ENCODE peak calls at places on chromosomes 2 and 18, in seven cellular contexts. Q is lower lobe of right lung, Y is endothelial cell of umbilical vein, A is psoas muscle, L is uterus, D is transverse colon, U is gastrocnemius medialis. N is an unnamed sample. For H3K4me1, the result is how much of the 10 kb centered on the place peaks cover.

GRCh38 chr2:191631754-191632153 is 46.2 kb upstream of the NABP1 start:
- DNase-seq in U (no peak), L (no peak), Q (peak), D (peak), A (peak), Y (no peak), N (peak)

GRCh38 chr2:52916976-52917375 is 850.6 kb upstream of the CHAC2 start:
- DNase-seq in D (no peak), Q (no peak), Y (peak), A (no peak), U (no peak), L (no peak), N (no peak)

GRCh38 chr2:109331864-109332848 is 203.2 kb downstream of the SH3RF3 start:
- DNase-seq in D (peak), L (peak), U (peak), A (peak), Y (peak), Q (peak), N (peak)

GRCh38 chr2:1886405-1886992 is 142.2 kb upstream of the PXDN start:
- DNase-seq in A (peak), L (peak), Y (peak), U (no peak), D (peak), Q (peak), N (peak)

GRCh38 chr2:236749346-236749745 is 179.7 kb downstream of the ACKR3 start:
- DNase-seq in A (no peak), L (no peak), D (no peak), U (no peak), Q (no peak), Y (no peak), N (peak)

GRCh38 chr2:30217644-30218361 is 13.5 kb upstream of the LBH start:
- DNase-seq in D (peak), Y (no peak), U (no peak), A (no peak), Q (peak), L (no peak), N (no peak)

GRCh38 chr18:28357785-28358401 is 181.0 kb upstream of the CDH2 start:
- DNase-seq in Y (no peak), D (no peak), U (no peak), L (no peak), Q (no peak), A (no peak), N (no peak)

GRCh38 chr2:33304032-33304864 is 172.2 kb upstream of the RASGRP3 start:
- DNase-seq in Y (peak), Q (no peak), D (no peak), L (no peak), A (no peak), U (no peak), N (no peak)

GRCh38 chr2:72949642-72950041 is 32.3 kb downstream of the EMX1 start:
- DNase-seq in U (no peak), L (no peak), Q (no peak), Y (no peak), D (no peak), A (no peak), N (no peak)

GRCh38 chr2:167484875-167485274 is 596.6 kb downstream of the XIRP2 start:
- DNase-seq in Y (no peak), D (no peak), L (no peak), U (no peak), A (no peak), Q (no peak), N (no peak)

GRCh38 chr2:120488531-120488930 is 142.6 kb downstream of the INHBB start:
- DNase-seq in A (no peak), Q (no peak), Y (no peak), L (no peak), U (no peak), D (no peak), N (no peak)

GRCh38 chr2:221477697-221478096 is 94.4 kb downstream of the EPHA4 start:
- DNase-seq in U (no peak), Q (no peak), Y (no peak), A (no peak), D (no peak), L (no peak), N (peak)

GRCh38 chr2:41498791-41499190 is 549.0 kb upstream of the PKDCC start:
- DNase-seq in Q (no peak), U (no peak), A (no peak), L (no peak), Y (no peak), D (no peak), N (peak)

GRCh38 chr2:224085246-224085645 is 46.2 kb upstream of the SERPINE2 start:
- DNase-seq in A (no peak), Y (no peak), Q (no peak), U (no peak), D (no peak), L (no peak), N (peak)

GRCh38 chr18:36199691-36200295 is 12.5 kb downstream of the MOCOS start:
- DNase-seq in Y (no peak), D (no peak), Q (no peak), A (no peak), L (no peak), U (no peak), N (no peak)

GRCh38 chr2:52955079-52955478 is 812.5 kb upstream of the CHAC2 start:
- DNase-seq in D (no peak), Q (no peak), A (no peak), U (no peak), Y (no peak), L (no peak), N (no peak)

GRCh38 chr2:130318906-130319305 is 23.8 kb upstream of the IMP4 start:
- DNase-seq in A (no peak), Q (no peak), L (no peak), Y (no peak), U (no peak), D (no peak), N (no peak)

GRCh38 chr2:156333274-156333950 is 891 bp upstream of the NR4A2 start:
- DNase-seq in D (no peak), L (no peak), U (no peak), Y (no peak), Q (peak), A (no peak), N (no peak)

GRCh38 chr2:25286025-25286400 is 55.7 kb downstream of the DNMT3A start:
- DNase-seq in D (peak), U (no peak), L (no peak), Q (peak), A (no peak), Y (peak), N (no peak)

GRCh38 chr2:219423656-219424378 is 5.6 kb downstream of the DES start:
- DNase-seq in D (no peak), L (peak), U (no peak), A (no peak), Y (no peak), Q (no peak), N (no peak)

GRCh38 chr18:38415811-38416210 is 850.2 kb upstream of the CELF4 start:
- DNase-seq in D (no peak), Q (no peak), Y (no peak), L (no peak), U (no peak), A (no peak), N (no peak)

GRCh38 chr18:31042068-31042390 is 513 bp downstream of the DSC3 start:
- DNase-seq in L (no peak), Q (no peak), U (no peak), Y (no peak), D (no peak), A (no peak), N (no peak)

GRCh38 chr18:44079602-44080001 is 601.1 kb upstream of the SETBP1 start:
- DNase-seq in U (no peak), L (no peak), D (no peak), Q (no peak), A (no peak), Y (peak), N (peak)

GRCh38 chr18:59432796-59433195 is 73.7 kb upstream of the LMAN1 start:
- DNase-seq in D (no peak), L (no peak), U (no peak), A (no peak), Y (no peak), Q (no peak), N (peak)

GRCh38 chr2:232937278-232937906 is 67.3 kb downstream of the SNORC start:
- DNase-seq in U (no peak), Y (no peak), Q (no peak), A (no peak), L (no peak), D (no peak), N (peak)

GRCh38 chr2:163681765-163682164 is 54.0 kb downstream of the FIGN start:
- DNase-seq in U (peak), A (no peak), D (no peak), Y (peak), Q (no peak), L (peak), N (no peak)

GRCh38 chr2:202566286-202566685 is 68.5 kb upstream of the FAM117B start:
- DNase-seq in Y (no peak), U (no peak), L (no peak), A (no peak), Q (no peak), D (no peak), N (peak)

GRCh38 chr2:207695293-207695692 is 16.1 kb upstream of the CCNYL1 start:
- DNase-seq in U (no peak), Q (no peak), Y (no peak), L (no peak), A (no peak), D (no peak), N (no peak)

GRCh38 chr2:207995887-207996286 is 29.4 kb downstream of the PLEKHM3 start:
- DNase-seq in A (no peak), Y (no peak), D (no peak), U (no peak), Q (no peak), L (no peak), N (peak)

GRCh38 chr2:191894681-191895147 is 47.8 kb upstream of the CAVIN2 start:
- DNase-seq in U (no peak), A (no peak), Q (no peak), L (no peak), D (no peak), Y (peak), N (peak)

GRCh38 chr18:23822590-23823385 is 133.5 kb downstream of the LAMA3 start:
- DNase-seq in L (no peak), Y (no peak), A (no peak), D (no peak), U (no peak), Q (no peak), N (peak)

GRCh38 chr2:62304429-62305417 is 108.8 kb downstream of the B3GNT2 start:
- DNase-seq in Y (peak), L (peak), D (peak), U (peak), A (peak), Q (peak), N (peak)

GRCh38 chr2:145006957-145007672 is 487.2 kb upstream of the ZEB2 start:
- DNase-seq in L (no peak), Y (peak), A (peak), D (no peak), U (peak), Q (no peak), N (peak)

GRCh38 chr2:157868993-157869392 is 7.1 kb downstream of the ACVR1 start:
- DNase-seq in Q (no peak), Y (peak), A (no peak), L (no peak), U (no peak), D (no peak), N (no peak)

GRCh38 chr18:35942133-35942532 is 30.3 kb upstream of the RMP24 start:
- DNase-seq in L (no peak), U (no peak), Y (no peak), D (no peak), A (no peak), Q (no peak), N (no peak)

GRCh38 chr2:232959139-232959538 is 53.9 kb downstream of the NGEF start:
- DNase-seq in Y (no peak), U (no peak), D (no peak), L (no peak), Q (no peak), A (no peak), N (no peak)

GRCh38 chr2:224008702-224009261 is 30.3 kb downstream of the SERPINE2 start:
- DNase-seq in Q (no peak), Y (no peak), D (peak), L (no peak), U (no peak), A (no peak), N (no peak)

GRCh38 chr2:177245010-177245422 is 19.5 kb downstream of the NFE2L2 start:
- DNase-seq in A (no peak), D (no peak), Q (no peak), L (no peak), Y (peak), U (no peak), N (peak)

DNA sequence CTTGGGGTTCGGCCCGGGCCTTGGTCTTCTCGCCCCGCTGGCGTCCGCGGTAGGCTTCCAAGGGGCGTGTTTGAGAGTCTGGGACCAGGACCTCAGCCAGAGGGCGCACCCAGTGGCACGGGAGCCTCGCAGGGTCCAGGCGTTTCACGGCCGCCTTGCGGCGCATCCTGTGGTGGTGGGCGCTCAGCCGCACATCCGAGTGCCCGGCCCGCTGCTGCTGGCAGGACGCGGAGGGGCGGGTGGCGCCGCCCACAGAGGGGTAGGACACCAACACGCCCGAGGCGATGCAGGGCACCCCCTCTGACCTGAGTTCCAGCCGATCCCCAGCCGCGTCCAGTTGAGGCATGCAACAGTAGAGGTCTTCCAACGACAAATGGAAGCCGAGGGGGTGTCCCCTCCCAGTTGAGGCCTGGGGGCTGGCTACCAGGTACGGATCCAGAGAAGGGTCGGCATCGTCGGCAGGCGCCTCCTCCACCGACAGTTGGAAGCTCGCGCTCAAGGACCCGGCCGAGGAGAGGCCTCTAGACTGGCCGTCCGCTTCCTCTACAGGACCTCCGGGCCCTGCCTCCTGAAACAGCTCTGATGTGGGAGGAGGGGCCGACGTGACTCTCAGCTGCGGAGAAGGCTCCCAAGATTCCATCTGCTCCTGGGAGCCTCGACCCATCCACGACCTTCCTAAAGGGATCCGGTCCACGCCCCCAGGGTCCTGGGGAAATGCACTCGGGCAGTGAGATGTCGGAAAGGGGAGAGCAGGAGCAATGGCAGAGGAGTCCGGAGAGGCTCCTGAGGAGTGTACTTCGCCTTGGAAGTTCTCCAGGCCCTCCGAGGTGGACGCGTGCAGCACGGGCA is 6.3 kb downstream of the C2orf81 start:
- DNase-seq in D (peak), Y (peak), L (peak), Q (peak), U (no peak), A (peak), N (no peak)
- H3K4me3 ChIP-seq in D (peak), Y (peak), L (peak), Q (peak), U (peak), A (peak), N (peak)

DNA sequence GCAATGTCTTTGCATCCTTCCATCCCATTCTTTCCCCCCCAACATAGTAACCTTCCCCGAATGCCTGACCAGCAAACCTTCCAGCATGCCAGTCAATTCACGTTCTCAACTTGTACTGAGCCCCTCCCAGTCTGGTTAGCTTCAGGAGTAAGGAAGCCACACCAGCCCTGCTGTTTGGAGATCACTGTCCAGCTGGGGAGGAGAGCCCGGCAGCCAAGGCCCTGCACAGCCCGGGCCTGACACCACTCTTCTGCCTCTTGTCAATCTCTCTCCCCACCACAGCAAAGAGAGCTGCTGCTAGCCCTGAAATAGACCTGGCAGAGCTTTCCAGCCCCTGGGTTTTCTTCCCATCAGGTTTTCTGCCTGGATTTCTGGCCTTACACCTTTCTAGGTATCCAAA is 185.8 kb upstream of the ID2 start:
- DNase-seq in Q (no peak), Y (no peak), U (no peak), A (no peak), D (no peak), L (no peak), N (no peak)
- H3K4me1 ChIP-seq in Q (under half), Y (under half), U (under half), A (under half), D (half or more), L (under half), N (under half)

GRCh38 chr18:56627991-56628390 is 10.4 kb downstream of the TXNL1 start:
- DNase-seq in U (no peak), Y (no peak), L (no peak), A (no peak), D (no peak), Q (no peak), N (no peak)
- H3K4me3 ChIP-seq in U (no peak), Y (no peak), L (no peak), A (no peak), D (no peak), Q (no peak), N (no peak)

GRCh38 chr2:43045866-43046265 is 180.5 kb downstream of the ZFP36L2 start:
- DNase-seq in L (no peak), D (no peak), A (no peak), Q (no peak), U (no peak), Y (no peak), N (no peak)
- H3K4me1 ChIP-seq in L (under half), D (under half), A (under half), Q (under half), U (under half), Y (half or more), N (under half)

DNA sequence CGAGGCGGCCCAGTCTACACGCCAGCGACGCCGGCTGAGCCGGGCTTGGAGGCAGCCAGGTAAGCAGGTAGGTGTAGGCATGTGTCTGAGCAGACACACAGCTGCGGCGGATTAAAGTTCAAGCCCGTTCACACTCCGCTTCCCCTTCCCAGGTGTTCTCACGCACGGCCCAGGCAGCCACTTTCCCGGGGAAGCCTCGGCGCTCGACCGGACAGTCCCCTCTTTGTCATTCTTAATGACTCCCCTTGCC is 367 bp downstream of the TGFA start:
- DNase-seq in L (no peak), A (no peak), Q (no peak), U (no peak), Y (no peak), D (peak), N (no peak)
- H3K4me3 ChIP-seq in L (peak), A (peak), Q (peak), U (peak), Y (peak), D (peak), N (peak)

DNA sequence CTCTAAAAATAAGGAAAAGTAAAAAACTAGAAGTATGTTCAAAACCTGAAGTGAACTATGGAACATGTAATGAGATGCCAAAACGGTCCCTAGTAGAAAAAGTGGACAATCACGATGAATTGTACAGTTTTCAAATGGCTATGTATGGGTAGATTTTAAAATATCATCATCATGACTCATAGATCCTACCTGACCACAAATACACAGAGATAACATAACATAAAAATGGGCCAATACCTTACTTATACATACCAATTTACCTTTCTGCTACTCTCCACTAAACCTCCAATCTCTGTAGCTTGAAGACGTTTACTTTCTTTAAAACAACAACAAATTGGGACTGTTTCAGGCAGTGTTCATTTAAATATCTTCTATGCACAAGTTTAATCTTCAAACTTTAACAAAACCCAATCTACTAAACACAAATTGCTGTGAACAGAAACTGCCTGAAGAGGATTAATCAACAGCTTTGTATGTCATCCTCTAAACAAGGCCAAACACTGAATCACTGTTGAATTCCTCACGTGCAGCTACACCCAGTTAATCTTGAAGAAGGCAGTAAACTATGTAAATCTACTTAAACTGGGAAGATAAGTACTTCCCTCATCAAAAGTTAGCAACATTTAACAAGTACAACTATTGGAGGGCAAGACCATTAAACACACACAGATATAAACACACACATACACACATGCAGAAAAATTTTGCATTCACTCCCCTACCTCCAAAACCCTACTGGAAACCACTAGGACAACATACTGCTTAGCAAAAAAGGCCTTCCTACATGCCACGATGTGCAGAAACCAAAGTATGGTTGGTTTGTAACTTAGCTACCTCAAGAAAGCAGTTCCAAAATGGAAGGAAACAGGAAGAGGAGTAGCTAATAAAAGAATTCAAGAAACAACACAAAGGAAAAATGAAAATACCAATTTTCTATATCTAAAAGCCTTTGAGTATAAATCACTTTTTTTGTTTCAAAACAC is 90.3 kb downstream of the RBMS1 start:
- DNase-seq in U (no peak), D (no peak), Y (peak), A (no peak), L (no peak), Q (no peak), N (no peak)
- H3K4me1 ChIP-seq in U (half or more), D (under half), Y (half or more), A (half or more), L (under half), Q (half or more), N (half or more)

GRCh38 chr18:57434536-57435494 is at the start of gene ONECUT2:
- DNase-seq in D (peak), L (peak), A (peak), Y (peak), U (peak), Q (peak), N (peak)

GRCh38 chr18:57437433-57437781 is 2.2 kb downstream of the ONECUT2 start:
- DNase-seq in A (no peak), U (no peak), Q (no peak), D (no peak), L (no peak), Y (no peak), N (no peak)

GRCh38 chr18:57436193-57436964 is 1.2 kb downstream of the ONECUT2 start:
- DNase-seq in D (no peak), U (no peak), L (no peak), Q (no peak), Y (no peak), A (no peak), N (no peak)

GRCh38 chr18:57436965-57437333 is 1.8 kb downstream of the ONECUT2 start:
- DNase-seq in D (no peak), A (no peak), U (no peak), Y (no peak), L (no peak), Q (no peak), N (no peak)

DNA sequence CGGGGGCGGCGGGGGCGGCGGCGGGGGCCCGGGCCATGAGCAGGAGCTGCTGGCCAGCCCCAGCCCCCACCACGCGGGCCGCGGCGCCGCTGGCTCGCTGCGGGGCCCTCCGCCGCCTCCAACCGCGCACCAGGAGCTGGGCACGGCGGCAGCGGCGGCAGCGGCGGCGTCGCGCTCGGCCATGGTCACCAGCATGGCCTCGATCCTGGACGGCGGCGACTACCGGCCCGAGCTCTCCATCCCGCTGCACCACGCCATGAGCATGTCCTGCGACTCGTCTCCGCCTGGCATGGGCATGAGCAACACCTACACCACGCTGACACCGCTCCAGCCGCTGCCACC is 648 bp downstream of the ONECUT2 start:
- DNase-seq in U (no peak), Q (no peak), L (no peak), D (no peak), A (no peak), Y (no peak), N (no peak)
- H3K4me3 ChIP-seq in U (no peak), Q (no peak), L (no peak), D (peak), A (peak), Y (no peak), N (no peak)

N was measured in adipocyte.